ENCODE peak calls at places on chromosomes 5 and 9, in nine cellular contexts. One of them, this sample, is unnamed.

GRCh38 chr5:119400248-119400647 is 44.4 kb downstream of the TNFAIP8 start:
- DNase-seq in SK-N-SH: no peak
- DNase-seq in RWPE1: peak
- DNase-seq in vagina: no peak
- DNase-seq in activated CD8-positive, alpha-beta T cell treated with anti-CD3 and anti-CD28 coated beads for 36 hours: peak
- DNase-seq in fibroblast of villous mesenchyme: peak
- DNase-seq in CD8-positive, alpha-beta T cell: no peak
- DNase-seq in ovary: no peak
- DNase-seq in lower leg skin: no peak
- DNase-seq in this sample: no peak

GRCh38 chr5:127959152-127959764 is 124.3 kb upstream of the SLC12A2 start:
- DNase-seq in RWPE1: peak
- DNase-seq in CD8-positive, alpha-beta T cell: no peak
- DNase-seq in lower leg skin: no peak
- DNase-seq in vagina: no peak
- DNase-seq in fibroblast of villous mesenchyme: peak
- DNase-seq in ovary: peak
- DNase-seq in SK-N-SH: peak
- DNase-seq in activated CD8-positive, alpha-beta T cell treated with anti-CD3 and anti-CD28 coated beads for 36 hours: peak
- DNase-seq in this sample: no peak

GRCh38 chr9:68643901-68644809 is 60.9 kb upstream of the PIP5K1B start:
- DNase-seq in SK-N-SH: no peak
- DNase-seq in ovary: no peak
- DNase-seq in fibroblast of villous mesenchyme: no peak
- DNase-seq in vagina: no peak
- DNase-seq in RWPE1: no peak
- DNase-seq in CD8-positive, alpha-beta T cell: no peak
- DNase-seq in activated CD8-positive, alpha-beta T cell treated with anti-CD3 and anti-CD28 coated beads for 36 hours: no peak
- DNase-seq in lower leg skin: no peak
- DNase-seq in this sample: no peak

GRCh38 chr5:179214678-179215077 is 130.6 kb downstream of the ADAMTS2 start:
- DNase-seq in SK-N-SH: no peak
- DNase-seq in activated CD8-positive, alpha-beta T cell treated with anti-CD3 and anti-CD28 coated beads for 36 hours: no peak
- DNase-seq in fibroblast of villous mesenchyme: no peak
- DNase-seq in lower leg skin: no peak
- DNase-seq in vagina: no peak
- DNase-seq in CD8-positive, alpha-beta T cell: no peak
- DNase-seq in RWPE1: no peak
- DNase-seq in ovary: no peak
- DNase-seq in this sample: no peak

GRCh38 chr9:118170032-118170955 is 466.1 kb downstream of the TLR4 start:
- DNase-seq in lower leg skin: no peak
- DNase-seq in ovary: no peak
- DNase-seq in RWPE1: peak
- DNase-seq in SK-N-SH: peak
- DNase-seq in CD8-positive, alpha-beta T cell: no peak
- DNase-seq in vagina: no peak
- DNase-seq in activated CD8-positive, alpha-beta T cell treated with anti-CD3 and anti-CD28 coated beads for 36 hours: no peak
- DNase-seq in fibroblast of villous mesenchyme: peak
- DNase-seq in this sample: peak

GRCh38 chr9:6545017-6545691 is 100.4 kb downstream of the GLDC start:
- DNase-seq in ovary: no peak
- DNase-seq in CD8-positive, alpha-beta T cell: no peak
- DNase-seq in fibroblast of villous mesenchyme: no peak
- DNase-seq in activated CD8-positive, alpha-beta T cell treated with anti-CD3 and anti-CD28 coated beads for 36 hours: no peak
- DNase-seq in SK-N-SH: no peak
- DNase-seq in RWPE1: no peak
- DNase-seq in vagina: no peak
- DNase-seq in lower leg skin: no peak
- DNase-seq in this sample: no peak

GRCh38 chr5:57174128-57174849 is 430 bp downstream of the GPBP1 start:
- DNase-seq in vagina: no peak
- DNase-seq in CD8-positive, alpha-beta T cell: no peak
- DNase-seq in RWPE1: peak
- DNase-seq in SK-N-SH: no peak
- DNase-seq in lower leg skin: peak
- DNase-seq in activated CD8-positive, alpha-beta T cell treated with anti-CD3 and anti-CD28 coated beads for 36 hours: peak
- DNase-seq in ovary: no peak
- DNase-seq in fibroblast of villous mesenchyme: peak
- DNase-seq in this sample: peak

GRCh38 chr9:137068539-137069507 is 1.5 kb downstream of the SAPCD2 start:
- DNase-seq in ovary: no peak
- DNase-seq in SK-N-SH: no peak
- DNase-seq in fibroblast of villous mesenchyme: no peak
- DNase-seq in lower leg skin: no peak
- DNase-seq in RWPE1: no peak
- DNase-seq in CD8-positive, alpha-beta T cell: no peak
- DNase-seq in activated CD8-positive, alpha-beta T cell treated with anti-CD3 and anti-CD28 coated beads for 36 hours: no peak
- DNase-seq in vagina: no peak
- DNase-seq in this sample: no peak

GRCh38 chr9:127714916-127715442 is 484 bp downstream of the PTRH1 start:
- DNase-seq in SK-N-SH: peak
- DNase-seq in RWPE1: peak
- DNase-seq in CD8-positive, alpha-beta T cell: no peak
- DNase-seq in ovary: peak
- DNase-seq in fibroblast of villous mesenchyme: no peak
- DNase-seq in vagina: no peak
- DNase-seq in activated CD8-positive, alpha-beta T cell treated with anti-CD3 and anti-CD28 coated beads for 36 hours: no peak
- DNase-seq in lower leg skin: no peak
- DNase-seq in this sample: no peak

GRCh38 chr5:40578501-40579451 is 100.9 kb upstream of the PTGER4 start:
- DNase-seq in lower leg skin: no peak
- DNase-seq in vagina: no peak
- DNase-seq in RWPE1: no peak
- DNase-seq in fibroblast of villous mesenchyme: no peak
- DNase-seq in activated CD8-positive, alpha-beta T cell treated with anti-CD3 and anti-CD28 coated beads for 36 hours: peak
- DNase-seq in CD8-positive, alpha-beta T cell: no peak
- DNase-seq in SK-N-SH: no peak
- DNase-seq in ovary: no peak
- DNase-seq in this sample: no peak

GRCh38 chr9:81754245-81754644 is 64.9 kb upstream of the TLE1 start:
- DNase-seq in ovary: no peak
- DNase-seq in lower leg skin: no peak
- DNase-seq in activated CD8-positive, alpha-beta T cell treated with anti-CD3 and anti-CD28 coated beads for 36 hours: no peak
- DNase-seq in vagina: no peak
- DNase-seq in SK-N-SH: no peak
- DNase-seq in RWPE1: no peak
- DNase-seq in fibroblast of villous mesenchyme: no peak
- DNase-seq in CD8-positive, alpha-beta T cell: no peak
- DNase-seq in this sample: no peak

GRCh38 chr9:95991326-95991725 is 115.8 kb downstream of the ERCC6L2 start:
- DNase-seq in ovary: no peak
- DNase-seq in activated CD8-positive, alpha-beta T cell treated with anti-CD3 and anti-CD28 coated beads for 36 hours: no peak
- DNase-seq in RWPE1: no peak
- DNase-seq in fibroblast of villous mesenchyme: no peak
- DNase-seq in CD8-positive, alpha-beta T cell: no peak
- DNase-seq in SK-N-SH: no peak
- DNase-seq in vagina: no peak
- DNase-seq in lower leg skin: no peak
- DNase-seq in this sample: no peak

GRCh38 chr5:116256717-116257116 is 171.9 kb downstream of the COMMD10 start:
- DNase-seq in vagina: no peak
- DNase-seq in activated CD8-positive, alpha-beta T cell treated with anti-CD3 and anti-CD28 coated beads for 36 hours: no peak
- DNase-seq in fibroblast of villous mesenchyme: no peak
- DNase-seq in CD8-positive, alpha-beta T cell: no peak
- DNase-seq in RWPE1: no peak
- DNase-seq in lower leg skin: no peak
- DNase-seq in ovary: no peak
- DNase-seq in SK-N-SH: no peak
- DNase-seq in this sample: no peak

GRCh38 chr9:19026375-19026774 is 6.6 kb downstream of the SAXO1 start:
- DNase-seq in vagina: no peak
- DNase-seq in activated CD8-positive, alpha-beta T cell treated with anti-CD3 and anti-CD28 coated beads for 36 hours: peak
- DNase-seq in RWPE1: no peak
- DNase-seq in SK-N-SH: no peak
- DNase-seq in lower leg skin: no peak
- DNase-seq in ovary: no peak
- DNase-seq in CD8-positive, alpha-beta T cell: no peak
- DNase-seq in fibroblast of villous mesenchyme: no peak
- DNase-seq in this sample: no peak

GRCh38 chr9:33799928-33800689 is 4.7 kb downstream of the PRSS3 start:
- DNase-seq in RWPE1: no peak
- DNase-seq in vagina: no peak
- DNase-seq in ovary: no peak
- DNase-seq in SK-N-SH: peak
- DNase-seq in CD8-positive, alpha-beta T cell: no peak
- DNase-seq in lower leg skin: no peak
- DNase-seq in activated CD8-positive, alpha-beta T cell treated with anti-CD3 and anti-CD28 coated beads for 36 hours: no peak
- DNase-seq in fibroblast of villous mesenchyme: no peak
- DNase-seq in this sample: no peak

GRCh38 chr9:128825923-128826702 is 3.5 kb downstream of the SPOUT1 start:
- DNase-seq in CD8-positive, alpha-beta T cell: no peak
- DNase-seq in ovary: no peak
- DNase-seq in SK-N-SH: peak
- DNase-seq in vagina: no peak
- DNase-seq in fibroblast of villous mesenchyme: no peak
- DNase-seq in lower leg skin: no peak
- DNase-seq in activated CD8-positive, alpha-beta T cell treated with anti-CD3 and anti-CD28 coated beads for 36 hours: no peak
- DNase-seq in RWPE1: no peak
- DNase-seq in this sample: no peak

GRCh38 chr5:35920890-35921289 is 17.5 kb downstream of the CAPSL start:
- DNase-seq in ovary: no peak
- DNase-seq in CD8-positive, alpha-beta T cell: no peak
- DNase-seq in RWPE1: no peak
- DNase-seq in SK-N-SH: peak
- DNase-seq in activated CD8-positive, alpha-beta T cell treated with anti-CD3 and anti-CD28 coated beads for 36 hours: no peak
- DNase-seq in lower leg skin: no peak
- DNase-seq in fibroblast of villous mesenchyme: no peak
- DNase-seq in vagina: no peak
- DNase-seq in this sample: peak
- TF ChIP-seq CTCF in ovary: no peak
- TF ChIP-seq CTCF in CD8-positive, alpha-beta T cell: no peak
- TF ChIP-seq CTCF in RWPE1: no peak
- TF ChIP-seq CTCF in SK-N-SH: peak
- TF ChIP-seq CTCF in activated CD8-positive, alpha-beta T cell treated with anti-CD3 and anti-CD28 coated beads for 36 hours: no peak
- TF ChIP-seq CTCF in lower leg skin: no peak
- TF ChIP-seq CTCF in fibroblast of villous mesenchyme: peak
- TF ChIP-seq CTCF in vagina: no peak
- TF ChIP-seq CTCF in this sample: peak

GRCh38 chr9:101176384-101176783 is 147.9 kb downstream of the PLPPR1 start:
- DNase-seq in activated CD8-positive, alpha-beta T cell treated with anti-CD3 and anti-CD28 coated beads for 36 hours: peak
- DNase-seq in SK-N-SH: no peak
- DNase-seq in lower leg skin: no peak
- DNase-seq in RWPE1: no peak
- DNase-seq in CD8-positive, alpha-beta T cell: no peak
- DNase-seq in ovary: no peak
- DNase-seq in fibroblast of villous mesenchyme: no peak
- DNase-seq in vagina: no peak
- DNase-seq in this sample: no peak
- TF ChIP-seq CTCF in activated CD8-positive, alpha-beta T cell treated with anti-CD3 and anti-CD28 coated beads for 36 hours: no peak
- TF ChIP-seq CTCF in SK-N-SH: peak
- TF ChIP-seq CTCF in lower leg skin: no peak
- TF ChIP-seq CTCF in RWPE1: no peak
- TF ChIP-seq CTCF in CD8-positive, alpha-beta T cell: no peak
- TF ChIP-seq CTCF in ovary: no peak
- TF ChIP-seq CTCF in fibroblast of villous mesenchyme: no peak
- TF ChIP-seq CTCF in vagina: no peak
- TF ChIP-seq CTCF in this sample: peak

GRCh38 chr5:78540335-78541057 is 108.1 kb downstream of the LHFPL2 start:
- DNase-seq in lower leg skin: peak
- DNase-seq in RWPE1: no peak
- DNase-seq in SK-N-SH: no peak
- DNase-seq in ovary: no peak
- DNase-seq in fibroblast of villous mesenchyme: no peak
- DNase-seq in CD8-positive, alpha-beta T cell: no peak
- DNase-seq in activated CD8-positive, alpha-beta T cell treated with anti-CD3 and anti-CD28 coated beads for 36 hours: no peak
- DNase-seq in vagina: no peak
- DNase-seq in this sample: no peak
- TF ChIP-seq CTCF in lower leg skin: no peak
- TF ChIP-seq CTCF in RWPE1: no peak
- TF ChIP-seq CTCF in SK-N-SH: peak
- TF ChIP-seq CTCF in ovary: no peak
- TF ChIP-seq CTCF in fibroblast of villous mesenchyme: no peak
- TF ChIP-seq CTCF in CD8-positive, alpha-beta T cell: no peak
- TF ChIP-seq CTCF in activated CD8-positive, alpha-beta T cell treated with anti-CD3 and anti-CD28 coated beads for 36 hours: no peak
- TF ChIP-seq CTCF in vagina: no peak
- TF ChIP-seq CTCF in this sample: peak

GRCh38 chr5:5695266-5695665 is 272.8 kb downstream of the ICE1 start:
- DNase-seq in fibroblast of villous mesenchyme: no peak
- DNase-seq in activated CD8-positive, alpha-beta T cell treated with anti-CD3 and anti-CD28 coated beads for 36 hours: no peak
- DNase-seq in RWPE1: no peak
- DNase-seq in ovary: no peak
- DNase-seq in vagina: no peak
- DNase-seq in CD8-positive, alpha-beta T cell: no peak
- DNase-seq in lower leg skin: no peak
- DNase-seq in SK-N-SH: no peak
- DNase-seq in this sample: no peak

GRCh38 chr5:5704352-5704751 is 281.9 kb downstream of the ICE1 start:
- DNase-seq in ovary: no peak
- DNase-seq in fibroblast of villous mesenchyme: no peak
- DNase-seq in CD8-positive, alpha-beta T cell: no peak
- DNase-seq in lower leg skin: no peak
- DNase-seq in vagina: no peak
- DNase-seq in SK-N-SH: no peak
- DNase-seq in RWPE1: no peak
- DNase-seq in activated CD8-positive, alpha-beta T cell treated with anti-CD3 and anti-CD28 coated beads for 36 hours: no peak
- DNase-seq in this sample: no peak

GRCh38 chr5:5702934-5703333 is 280.5 kb downstream of the ICE1 start:
- DNase-seq in RWPE1: no peak
- DNase-seq in ovary: no peak
- DNase-seq in CD8-positive, alpha-beta T cell: no peak
- DNase-seq in vagina: no peak
- DNase-seq in fibroblast of villous mesenchyme: no peak
- DNase-seq in SK-N-SH: no peak
- DNase-seq in lower leg skin: no peak
- DNase-seq in activated CD8-positive, alpha-beta T cell treated with anti-CD3 and anti-CD28 coated beads for 36 hours: no peak
- DNase-seq in this sample: no peak

GRCh38 chr5:5700549-5700948 is 278.1 kb downstream of the ICE1 start:
- DNase-seq in vagina: no peak
- DNase-seq in fibroblast of villous mesenchyme: peak
- DNase-seq in SK-N-SH: no peak
- DNase-seq in ovary: no peak
- DNase-seq in lower leg skin: no peak
- DNase-seq in activated CD8-positive, alpha-beta T cell treated with anti-CD3 and anti-CD28 coated beads for 36 hours: no peak
- DNase-seq in RWPE1: no peak
- DNase-seq in CD8-positive, alpha-beta T cell: no peak
- DNase-seq in this sample: no peak

GRCh38 chr5:5699062-5699461 is 276.6 kb downstream of the ICE1 start:
- DNase-seq in vagina: peak
- DNase-seq in ovary: no peak
- DNase-seq in CD8-positive, alpha-beta T cell: no peak
- DNase-seq in lower leg skin: no peak
- DNase-seq in SK-N-SH: no peak
- DNase-seq in RWPE1: no peak
- DNase-seq in fibroblast of villous mesenchyme: no peak
- DNase-seq in activated CD8-positive, alpha-beta T cell treated with anti-CD3 and anti-CD28 coated beads for 36 hours: peak
- DNase-seq in this sample: no peak
- TF ChIP-seq CTCF in vagina: no peak
- TF ChIP-seq CTCF in ovary: no peak
- TF ChIP-seq CTCF in CD8-positive, alpha-beta T cell: no peak
- TF ChIP-seq CTCF in lower leg skin: no peak
- TF ChIP-seq CTCF in SK-N-SH: no peak
- TF ChIP-seq CTCF in RWPE1: no peak
- TF ChIP-seq CTCF in fibroblast of villous mesenchyme: no peak
- TF ChIP-seq CTCF in activated CD8-positive, alpha-beta T cell treated with anti-CD3 and anti-CD28 coated beads for 36 hours: no peak
- TF ChIP-seq CTCF in this sample: no peak

This sample was measured in progenitor cell of endocrine pancreas.